ENCODE peak calls at places on chromosomes 5 and 9, in nine cellular contexts. S, J, A, Z, K, U, O, T and R are unnamed samples.

GRCh38 chr9:133031496-133031911 is 707 bp downstream of the GTF3C5 start:
- DNase-seq in K (no peak), Z (peak; percentile 14), T (no peak), O (no peak), S (no peak), J (no peak), A (no peak), U (no peak), R (no peak)

GRCh38 chr9:91783411-91783810 is 166.6 kb downstream of the ROR2 start:
- DNase-seq in J (no peak), Z (no peak), U (no peak), T (no peak), O (no peak), S (no peak), K (no peak), A (no peak), R (no peak)

GRCh38 chr9:110578896-110579752 is at the start of gene SVEP1:
- DNase-seq in O (no peak), T (peak; percentile 68), J (no peak), K (peak; percentile 44), U (peak; percentile 86), Z (peak; percentile 46), A (peak; percentile 76), S (peak; percentile 51), R (no peak)

GRCh38 chr5:146474040-146474439 is 26.9 kb downstream of the TCERG1 start:
- DNase-seq in J (no peak), S (no peak), O (no peak), U (no peak), A (no peak), T (no peak), Z (no peak), K (no peak), R (no peak)

GRCh38 chr9:133961226-133962165 is 30.6 kb downstream of the VAV2 start:
- DNase-seq in J (no peak), S (peak; percentile 52), Z (no peak), U (no peak), A (peak; percentile 20), K (no peak), O (no peak), T (no peak), R (peak; percentile 48)

GRCh38 chr5:34411470-34412346 is 244.4 kb upstream of the RAI14 start:
- DNase-seq in K (no peak), T (peak; percentile 53), A (no peak), Z (no peak), J (no peak), S (no peak), O (no peak), U (peak; percentile 42), R (no peak)

GRCh38 chr9:105822814-105823213 is 128.5 kb downstream of the TMEM38B start:
- DNase-seq in O (no peak), J (no peak), Z (no peak), K (no peak), T (no peak), A (no peak), S (no peak), U (no peak), R (no peak)

GRCh38 chr5:115616892-115617291 is 8.9 kb downstream of the TMED7 start:
- DNase-seq in T (no peak), J (no peak), U (no peak), O (no peak), Z (no peak), A (no peak), K (no peak), S (no peak), R (no peak)

GRCh38 chr9:136409557-136410455 is 608 bp downstream of the ENTR1 start:
- DNase-seq in K (peak; percentile 46), T (peak; percentile 60), O (peak; percentile 24), A (no peak), S (peak; percentile 61), U (peak; percentile 69), J (no peak), Z (peak; percentile 24), R (no peak)

GRCh38 chr9:102362463-102363138 is 624.2 kb upstream of the GRIN3A start:
- DNase-seq in S (no peak), O (no peak), K (no peak), U (no peak), A (no peak), Z (no peak), J (no peak), T (no peak), R (no peak)

GRCh38 chr9:95341262-95342011 is 23.9 kb upstream of the FANCC start:
- DNase-seq in U (peak; percentile 44), A (no peak), S (no peak), T (peak; percentile 58), Z (peak; percentile 38), J (no peak), O (no peak), K (no peak), R (no peak)

GRCh38 chr5:79235222-79235577 is 731 bp upstream of the JMY start:
- DNase-seq in O (no peak), Z (peak; percentile 15), A (no peak), T (peak; percentile 71), J (no peak), S (no peak), K (no peak), U (peak; percentile 73), R (no peak)

GRCh38 chr5:86337667-86338460 is 279.9 kb upstream of the COX7C start:
- DNase-seq in A (no peak), U (no peak), S (peak; percentile 35), Z (no peak), J (no peak), O (no peak), T (no peak), K (no peak), R (no peak)

GRCh38 chr9:33416996-33417395 is 14.6 kb upstream of the AQP7 start:
- DNase-seq in J (no peak), A (no peak), K (no peak), T (no peak), Z (no peak), O (peak; percentile 43), U (no peak), S (no peak), R (no peak)

GRCh38 chr9:70488098-70488792 is 73.8 kb upstream of the KLF9 start:
- DNase-seq in S (no peak), T (peak; percentile 51), J (no peak), O (no peak), K (no peak), Z (no peak), A (no peak), U (no peak), R (no peak)

GRCh38 chr9:128723352-128723865 is 518 bp downstream of the ZDHHC12 start:
- DNase-seq in J (no peak), Z (no peak), O (no peak), U (no peak), K (no peak), A (no peak), S (no peak), T (no peak), R (no peak)

GRCh38 chr9:125549465-125550215 is 157.4 kb downstream of the MAPKAP1 start:
- DNase-seq in U (peak; percentile 79), J (peak; percentile 77), T (no peak), Z (no peak), A (peak; percentile 60), O (no peak), S (no peak), K (no peak), R (no peak)

GRCh38 chr5:134561871-134562296 is 36.4 kb downstream of the JADE2 start:
- DNase-seq in J (peak; percentile 57), O (no peak), S (no peak), K (peak; percentile 56), U (peak; percentile 76), T (peak; percentile 74), A (no peak), Z (peak; percentile 53), R (no peak)
- TF ChIP-seq CTCF in J (no peak), O (no peak), S (peak; percentile 24), K (peak; percentile 72), U (peak; percentile 48), T (peak; percentile 68), A (peak; percentile 42), Z (peak; percentile 37), R (no peak)

DNA sequence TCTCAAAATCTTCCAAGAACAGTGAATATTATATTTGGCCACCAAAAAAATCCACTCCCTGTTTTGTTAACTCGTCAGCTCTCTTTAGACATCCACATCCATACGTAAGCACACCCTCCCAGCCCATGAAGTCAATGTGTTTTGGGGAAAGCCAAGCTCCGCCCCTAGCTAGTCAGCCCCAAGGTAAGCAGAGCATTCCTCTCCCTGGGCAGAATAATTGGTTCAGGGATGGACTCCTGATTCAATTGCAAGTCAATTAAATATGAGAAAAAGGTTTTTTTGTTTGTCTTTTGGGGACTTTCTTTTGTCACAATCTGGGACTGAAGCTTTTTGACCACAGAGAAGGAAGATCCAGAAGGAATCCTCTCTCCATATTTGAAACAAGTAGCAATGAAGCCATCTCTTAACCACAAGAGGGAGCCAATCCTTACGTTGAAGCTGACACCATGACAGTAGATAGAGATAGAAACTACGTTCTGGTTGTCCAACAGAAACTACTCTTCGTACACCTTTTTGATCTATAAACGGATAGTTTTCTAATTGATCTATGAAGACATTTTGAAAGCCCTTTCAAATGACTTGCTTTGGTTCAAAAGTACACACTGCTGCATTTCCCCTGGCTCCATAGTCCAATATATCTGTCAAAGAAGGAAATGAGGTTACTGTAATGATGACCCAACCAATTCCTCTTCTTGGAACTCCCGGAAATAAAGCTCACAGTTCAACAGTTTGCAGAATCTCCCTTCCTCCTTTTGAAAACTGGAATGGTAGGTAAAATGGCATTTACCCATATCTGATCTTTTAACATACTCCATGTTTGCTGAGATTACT is 166.4 kb downstream of the TLE1 start:
- DNase-seq in A (no peak), Z (peak; percentile 68), O (no peak), K (peak; percentile 59), J (no peak), S (no peak), U (peak; percentile 67), T (peak; percentile 83), R (no peak)
- H3K4me3 ChIP-seq in A (no peak overlapping the region), Z (no peak overlapping the region), O (no peak overlapping the region), K (no peak overlapping the region), J (no peak overlapping the region), S (no peak overlapping the region), U (no peak overlapping the region), T (no peak overlapping the region), R (no peak overlapping the region)

GRCh38 chr9:108864446-108864845 is 2.4 kb downstream of the ACTL7A start:
- DNase-seq in A (no peak), Z (no peak), O (no peak), U (no peak), T (peak; percentile 15), S (no peak), J (no peak), K (no peak), R (no peak)
- TF ChIP-seq CTCF in A (no peak), Z (no peak), O (no peak), U (no peak), T (peak; percentile 44), S (no peak), J (no peak), K (peak; percentile 41), R (no peak)

DNA sequence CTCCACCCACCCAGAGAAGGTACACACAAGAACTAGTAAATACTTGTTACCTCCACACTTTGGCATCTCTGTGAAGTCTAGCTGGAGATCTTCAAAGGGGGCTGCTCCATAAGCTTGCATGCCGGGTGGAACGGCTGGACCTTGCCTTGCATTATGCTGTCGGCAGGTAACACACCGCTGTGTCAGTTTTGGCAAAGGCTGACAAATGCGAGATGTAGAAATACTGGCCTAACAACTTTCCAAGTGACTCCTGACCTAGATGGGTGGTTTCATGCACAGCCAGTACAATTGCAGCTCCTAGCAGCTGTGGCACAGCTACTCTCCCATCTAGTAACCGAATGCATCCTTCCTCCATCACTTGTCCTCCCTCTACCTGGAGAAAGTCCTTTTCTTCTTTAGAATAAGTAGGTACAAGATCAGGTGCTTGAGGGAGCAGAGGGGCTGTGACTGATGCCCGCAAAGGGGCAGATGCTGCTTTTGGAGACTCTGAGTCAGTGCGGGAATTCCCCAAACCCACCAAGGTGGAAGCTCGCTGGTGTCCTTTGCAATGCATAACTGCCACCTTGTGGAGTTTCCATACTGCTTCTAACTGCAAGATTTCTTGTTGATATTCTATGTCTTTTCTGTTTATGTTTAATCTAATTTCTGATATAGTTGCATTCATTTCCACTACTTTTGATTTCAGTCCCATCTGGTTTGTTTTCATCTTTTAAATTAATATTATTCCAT is 78.4 kb downstream of the TMEM161B start:
- DNase-seq in S (no peak), O (no peak), K (no peak), U (no peak), J (no peak), A (no peak), Z (peak; percentile 2), T (peak; percentile 18), R (no peak)
- H3K4me3 ChIP-seq in S (no peak overlapping the region), O (no peak overlapping the region), K (no peak overlapping the region), U (no peak overlapping the region), J (no peak overlapping the region), A (no peak overlapping the region), Z (no peak overlapping the region), T (no peak overlapping the region), R (no peak overlapping the region)